ENCODE peak calls at places on chromosome 15, in six cellular contexts. W is heart left ventricle, L is IMR-90, C is ovary, V is HCT116, F is tibial nerve. Z is an unnamed sample.

GRCh38 chr15:75058127-75058905 is 34.9 kb downstream of the PPCDC start:
- DNase-seq in C (no peak), L (peak; percentile 40), V (no peak), W (no peak), F (no peak), Z (no peak)

GRCh38 chr15:57619746-57620145 is 28.0 kb downstream of the MYZAP start:
- DNase-seq in W (no peak), F (no peak), C (no peak), V (no peak), L (no peak), Z (no peak)

GRCh38 chr15:60399931-60400330 is 2.1 kb upstream of the ANXA2 start:
- DNase-seq in W (no peak), V (no peak), C (no peak), F (no peak), L (peak; percentile 84), Z (no peak)

GRCh38 chr15:55827204-55827603 is 84.3 kb upstream of the PRTG start:
- DNase-seq in F (no peak), L (peak; percentile 66), C (no peak), V (no peak), W (no peak), Z (no peak)

GRCh38 chr15:43769584-43770228 is 7.1 kb downstream of the ELL3 start:
- DNase-seq in F (no peak), W (peak; percentile 25), C (no peak), V (no peak), L (peak; percentile 64), Z (peak; percentile 68)

GRCh38 chr15:76327191-76328105 is 9.1 kb upstream of the ISL2 start:
- DNase-seq in V (no peak), F (no peak), W (no peak), L (peak; percentile 70), C (no peak), Z (no peak)

GRCh38 chr15:64430000-64430735 is 30.2 kb upstream of the ZNF609 start:
- DNase-seq in C (peak; percentile 62), W (peak; percentile 22), L (peak; percentile 93), V (no peak), F (no peak), Z (peak; percentile 48)

GRCh38 chr15:65334586-65335231 is 30.2 kb downstream of the RNU5B-1 start:
- DNase-seq in C (no peak), F (no peak), L (no peak), V (no peak), W (no peak), Z (no peak)

GRCh38 chr15:83784975-83785374 is 131.1 kb downstream of the ADAMTSL3 start:
- DNase-seq in L (peak; percentile 46), V (no peak), C (no peak), F (no peak), W (no peak), Z (no peak)

GRCh38 chr15:64552281-64552948 is 92.0 kb downstream of the ZNF609 start:
- DNase-seq in L (no peak), W (no peak), C (no peak), F (no peak), V (no peak), Z (no peak)

GRCh38 chr15:92843326-92843725 is 56.8 kb upstream of the CHD2 start:
- DNase-seq in C (no peak), W (no peak), L (no peak), V (no peak), F (no peak), Z (no peak)

GRCh38 chr15:52290800-52291199 is 4.8 kb downstream of the MYO5C start:
- DNase-seq in F (no peak), V (no peak), L (no peak), W (no peak), C (no peak), Z (no peak)

GRCh38 chr15:52288051-52288942 is 7.3 kb downstream of the MYO5C start:
- DNase-seq in V (no peak), C (no peak), W (no peak), F (no peak), L (peak; percentile 46), Z (no peak)

GRCh38 chr15:52288986-52289385 is 6.6 kb downstream of the MYO5C start:
- DNase-seq in F (no peak), V (no peak), C (no peak), L (no peak), W (no peak), Z (no peak)

GRCh38 chr15:52290329-52290728 is 5.3 kb downstream of the MYO5C start:
- DNase-seq in L (no peak), V (no peak), W (no peak), C (no peak), F (no peak), Z (no peak)

GRCh38 chr15:52289629-52290081 is 5.9 kb downstream of the MYO5C start:
- DNase-seq in L (no peak), W (no peak), C (no peak), V (no peak), F (no peak), Z (no peak)
- TF ChIP-seq POLR2A in L (no peak), W (no peak), C (no peak), V (no peak), F (no peak), Z (no peak)

GRCh38 chr15:41661529-41662225 is 1.5 kb downstream of the MGA start:
- DNase-seq in L (peak; percentile 82), V (no peak), W (peak; percentile 70), F (peak; percentile 32), C (peak; percentile 73), Z (peak; percentile 83)
- TF ChIP-seq POLR2A in L (no peak), V (no peak), W (no peak), F (peak; percentile 9), C (no peak), Z (no peak)

DNA sequence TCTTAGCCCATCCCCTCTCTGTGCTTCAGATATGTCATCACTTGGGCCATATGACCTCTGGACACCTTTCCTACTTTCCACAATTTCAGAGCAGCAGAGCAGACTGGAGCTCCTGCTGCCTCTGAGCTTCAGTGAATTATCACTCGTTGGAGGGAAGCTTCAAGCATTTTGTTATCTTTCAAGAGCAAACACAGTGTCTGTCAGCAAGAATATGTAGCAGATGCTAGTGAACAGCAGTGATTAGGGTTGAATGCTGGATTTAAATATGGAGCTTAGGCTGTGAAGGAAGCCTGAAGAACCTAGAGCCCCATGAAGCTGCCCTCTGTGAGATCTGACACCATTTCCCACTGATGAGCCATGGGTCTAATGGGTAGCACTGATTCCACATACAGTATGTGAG is 115.4 kb downstream of the UBE3A start:
- DNase-seq in W (no peak), L (no peak), F (no peak), V (no peak), C (no peak), Z (no peak)
- TF ChIP-seq POLR2A in W (no peak), L (no peak), F (no peak), V (no peak), C (no peak), Z (no peak)

DNA sequence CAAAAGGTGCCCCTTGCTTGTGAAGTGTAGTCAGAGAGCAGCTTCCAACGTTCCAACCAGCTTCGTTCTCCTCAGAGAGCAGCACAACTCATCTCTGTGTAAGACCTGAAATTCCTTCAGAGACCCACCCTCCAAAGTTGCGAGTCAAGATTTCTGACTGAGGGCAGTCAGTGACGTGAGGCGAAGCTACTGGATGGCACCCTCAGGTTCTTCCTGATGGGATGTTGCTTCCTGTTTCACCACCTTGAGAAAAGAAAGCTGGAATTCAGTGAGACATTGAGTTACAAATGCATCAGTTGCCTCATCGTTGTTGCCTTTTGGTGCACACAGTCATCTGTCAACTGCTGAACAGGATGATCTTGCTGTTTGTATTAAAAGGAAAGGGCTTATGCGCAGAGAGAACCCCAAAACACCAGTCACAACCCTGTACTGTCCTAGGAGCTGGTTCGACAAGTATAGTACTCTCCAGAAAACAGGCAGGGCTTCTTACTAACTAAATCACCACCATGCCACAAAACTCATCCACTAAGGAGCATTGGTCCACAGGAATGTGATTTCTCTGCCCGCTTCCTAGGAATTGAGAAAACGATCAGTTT is at the start of gene CERS3:
- DNase-seq in F (no peak), W (no peak), L (no peak), V (no peak), C (no peak), Z (no peak)
- TF ChIP-seq POLR2A in F (no peak), W (no peak), L (no peak), V (no peak), C (no peak), Z (no peak)

GRCh38 chr15:70164910-70165791 is 67.4 kb upstream of the TLE3 start:
- DNase-seq in C (no peak), W (peak; percentile 52), L (no peak), F (no peak), V (no peak), Z (no peak)
- TF ChIP-seq POLR2A in C (no peak), W (no peak), L (no peak), F (no peak), V (no peak), Z (no peak)

GRCh38 chr15:42490743-42491539 is at the start of gene ZNF106:
- DNase-seq in C (peak; percentile 86), L (peak; percentile 92), F (peak; percentile 54), W (peak; percentile 90), V (peak; percentile 76), Z (peak; percentile 95)
- TF ChIP-seq POLR2A in C (peak; percentile 79), L (peak; percentile 80), F (peak; percentile 85), W (peak; percentile 95), V (peak; percentile 90), Z (peak; percentile 94)

DNA sequence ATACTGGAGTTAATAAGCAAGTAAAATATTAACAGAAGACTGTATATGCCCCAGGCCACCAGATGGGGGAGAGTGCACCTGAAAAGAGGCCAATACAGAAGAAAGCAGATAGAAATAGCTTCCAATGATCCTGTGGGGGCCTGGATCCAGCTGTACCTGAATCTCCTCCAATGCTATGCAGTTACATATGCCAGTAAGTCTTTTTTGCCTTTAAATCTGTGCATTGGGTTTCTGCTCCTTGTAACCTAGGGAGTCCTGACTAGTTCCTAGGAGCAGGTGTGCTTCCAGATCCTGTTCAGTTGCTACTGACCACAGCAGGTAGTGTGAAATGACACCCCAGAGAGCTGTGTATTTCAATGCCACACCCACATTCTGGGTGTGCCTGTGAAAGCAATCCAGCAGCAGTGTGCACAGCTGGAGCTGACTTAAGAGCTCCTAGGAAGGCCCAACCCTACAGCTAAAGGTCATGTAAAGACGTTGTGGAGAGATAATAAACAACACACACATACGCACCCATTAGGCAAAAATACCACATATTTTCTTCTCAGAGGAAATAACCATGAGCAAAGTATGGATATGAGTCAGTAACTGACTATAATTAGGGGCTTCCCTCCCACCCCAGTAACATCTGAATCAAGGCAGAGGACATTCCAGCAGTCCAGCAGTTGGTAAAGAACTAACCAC is 62.2 kb upstream of the AKAP13 start:
- DNase-seq in F (no peak), W (no peak), L (peak; percentile 98), V (peak; percentile 47), C (no peak), Z (no peak)
- TF ChIP-seq POLR2A in F (no peak), W (no peak), L (no peak), V (no peak), C (no peak), Z (no peak)

Z was measured in erythroblast.